ENCODE peak calls at places on chromosomes 16 and 17, in nine cellular contexts. One of them, this sample, is unnamed.

GRCh38 chr16:87823146-87823929 is 46.0 kb downstream of the SLC7A5 start:
- DNase-seq in fibroblast of lung: no peak
- DNase-seq in cardiac muscle cell: no peak
- DNase-seq in GM23338: no peak
- DNase-seq in colonic mucosa: no peak
- DNase-seq in AG04450: no peak
- DNase-seq in A549: no peak
- DNase-seq in tibial artery: no peak
- DNase-seq in foreskin fibroblast: no peak
- DNase-seq in this sample: no peak

GRCh38 chr17:2084129-2084765 is 29.3 kb downstream of the HIC1 start:
- DNase-seq in fibroblast of lung: peak; percentile 84
- DNase-seq in cardiac muscle cell: no peak
- DNase-seq in GM23338: no peak
- DNase-seq in colonic mucosa: peak; percentile 79
- DNase-seq in AG04450: no peak
- DNase-seq in A549: peak; percentile 71
- DNase-seq in tibial artery: peak; percentile 80
- DNase-seq in foreskin fibroblast: peak; percentile 93
- DNase-seq in this sample: no peak

GRCh38 chr17:83119987-83120864 is 40.8 kb downstream of the METRNL start:
- DNase-seq in fibroblast of lung: no peak
- DNase-seq in cardiac muscle cell: no peak
- DNase-seq in GM23338: peak; percentile 63
- DNase-seq in colonic mucosa: no peak
- DNase-seq in AG04450: no peak
- DNase-seq in A549: peak; percentile 42
- DNase-seq in tibial artery: no peak
- DNase-seq in foreskin fibroblast: peak; percentile 15
- DNase-seq in this sample: no peak

GRCh38 chr16:29893553-29893952 is 5.8 kb downstream of the SEZ6L2 start:
- DNase-seq in fibroblast of lung: no peak
- DNase-seq in cardiac muscle cell: no peak
- DNase-seq in GM23338: no peak
- DNase-seq in colonic mucosa: no peak
- DNase-seq in AG04450: no peak
- DNase-seq in A549: no peak
- DNase-seq in tibial artery: no peak
- DNase-seq in foreskin fibroblast: no peak
- DNase-seq in this sample: no peak

GRCh38 chr16:2973081-2973480 is 3.9 kb downstream of the PAQR4 start:
- DNase-seq in fibroblast of lung: no peak
- DNase-seq in cardiac muscle cell: no peak
- DNase-seq in GM23338: no peak
- DNase-seq in colonic mucosa: no peak
- DNase-seq in AG04450: no peak
- DNase-seq in A549: no peak
- DNase-seq in tibial artery: no peak
- DNase-seq in foreskin fibroblast: no peak
- DNase-seq in this sample: no peak

GRCh38 chr17:50514936-50515702 is 6.9 kb downstream of the MYCBPAP start:
- DNase-seq in fibroblast of lung: no peak
- DNase-seq in cardiac muscle cell: no peak
- DNase-seq in GM23338: peak; percentile 47
- DNase-seq in colonic mucosa: no peak
- DNase-seq in AG04450: no peak
- DNase-seq in A549: no peak
- DNase-seq in tibial artery: peak; percentile 57
- DNase-seq in foreskin fibroblast: peak; percentile 71
- DNase-seq in this sample: no peak

GRCh38 chr17:57130708-57131461 is 45.8 kb downstream of the AKAP1 start:
- DNase-seq in fibroblast of lung: peak; percentile 79
- DNase-seq in cardiac muscle cell: peak; percentile 83
- DNase-seq in GM23338: peak; percentile 90
- DNase-seq in colonic mucosa: peak; percentile 90
- DNase-seq in AG04450: peak; percentile 46
- DNase-seq in A549: peak; percentile 82
- DNase-seq in tibial artery: peak; percentile 90
- DNase-seq in foreskin fibroblast: peak; percentile 89
- DNase-seq in this sample: peak; percentile 46

GRCh38 chr17:52235416-52235960 is 77.0 kb upstream of the CA10 start:
- DNase-seq in fibroblast of lung: no peak
- DNase-seq in cardiac muscle cell: no peak
- DNase-seq in GM23338: no peak
- DNase-seq in colonic mucosa: no peak
- DNase-seq in AG04450: no peak
- DNase-seq in A549: no peak
- DNase-seq in tibial artery: no peak
- DNase-seq in foreskin fibroblast: peak; percentile 6
- DNase-seq in this sample: no peak

GRCh38 chr17:42457107-42457787 is 1.4 kb upstream of the ATP6V0A1 start:
- DNase-seq in fibroblast of lung: no peak
- DNase-seq in cardiac muscle cell: no peak
- DNase-seq in GM23338: no peak
- DNase-seq in colonic mucosa: no peak
- DNase-seq in AG04450: no peak
- DNase-seq in A549: no peak
- DNase-seq in tibial artery: no peak
- DNase-seq in foreskin fibroblast: no peak
- DNase-seq in this sample: peak; percentile 15

GRCh38 chr17:48873696-48874443 is 18.7 kb upstream of the ATP5MC1 start:
- DNase-seq in fibroblast of lung: no peak
- DNase-seq in cardiac muscle cell: no peak
- DNase-seq in GM23338: no peak
- DNase-seq in colonic mucosa: no peak
- DNase-seq in AG04450: no peak
- DNase-seq in A549: no peak
- DNase-seq in tibial artery: no peak
- DNase-seq in foreskin fibroblast: no peak
- DNase-seq in this sample: no peak

DNA sequence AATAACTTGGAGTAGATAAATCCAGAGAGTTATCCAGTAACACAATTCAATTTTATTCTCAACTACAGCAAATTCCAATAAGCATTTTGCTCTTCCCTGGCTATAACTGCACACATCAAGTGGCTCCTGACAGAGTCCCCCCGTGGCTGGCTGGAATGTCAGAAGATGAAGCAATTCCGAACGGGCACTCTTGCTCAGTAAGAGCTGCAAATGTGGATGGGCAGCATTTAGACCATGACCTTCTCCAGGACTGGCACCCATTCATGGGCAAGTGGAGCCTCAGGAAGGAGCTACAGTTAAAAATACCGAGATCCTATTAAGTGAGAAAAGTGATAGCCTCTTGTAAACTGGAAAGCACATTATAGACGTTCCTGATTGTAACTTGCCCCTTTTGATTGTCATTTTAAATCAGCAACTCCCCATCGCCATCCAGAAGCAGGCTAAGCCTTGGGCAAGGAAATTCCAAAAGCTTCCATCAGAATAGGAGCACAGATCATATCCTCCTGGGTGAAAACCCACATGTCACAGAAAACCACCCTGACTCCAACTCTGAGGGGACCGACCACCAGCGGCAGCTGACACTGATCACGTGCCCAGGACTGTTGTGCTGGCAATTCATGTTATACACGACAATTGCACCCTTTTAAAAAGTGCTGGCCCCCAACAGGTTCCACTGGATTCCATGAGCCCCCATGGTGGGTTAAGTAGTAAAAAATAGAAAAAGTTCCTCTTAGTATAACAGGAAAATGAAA is 7.1 kb downstream of the UBE2O start:
- DNase-seq in fibroblast of lung: no peak
- DNase-seq in cardiac muscle cell: no peak
- DNase-seq in GM23338: no peak
- DNase-seq in colonic mucosa: no peak
- DNase-seq in AG04450: no peak
- DNase-seq in A549: no peak
- DNase-seq in tibial artery: no peak
- DNase-seq in foreskin fibroblast: no peak
- DNase-seq in this sample: no peak
- H3K4me3 ChIP-seq in fibroblast of lung: no peak overlapping the region
- H3K4me3 ChIP-seq in cardiac muscle cell: no peak overlapping the region
- H3K4me3 ChIP-seq in GM23338: peak overlapping the region; percentile 16
- H3K4me3 ChIP-seq in colonic mucosa: no peak overlapping the region
- H3K4me3 ChIP-seq in AG04450: peak overlapping the region; percentile 32
- H3K4me3 ChIP-seq in A549: peak overlapping the region; percentile 29
- H3K4me3 ChIP-seq in tibial artery: no peak overlapping the region
- H3K4me3 ChIP-seq in foreskin fibroblast: no peak overlapping the region
- H3K4me3 ChIP-seq in this sample: peak overlapping the region; percentile 27

DNA sequence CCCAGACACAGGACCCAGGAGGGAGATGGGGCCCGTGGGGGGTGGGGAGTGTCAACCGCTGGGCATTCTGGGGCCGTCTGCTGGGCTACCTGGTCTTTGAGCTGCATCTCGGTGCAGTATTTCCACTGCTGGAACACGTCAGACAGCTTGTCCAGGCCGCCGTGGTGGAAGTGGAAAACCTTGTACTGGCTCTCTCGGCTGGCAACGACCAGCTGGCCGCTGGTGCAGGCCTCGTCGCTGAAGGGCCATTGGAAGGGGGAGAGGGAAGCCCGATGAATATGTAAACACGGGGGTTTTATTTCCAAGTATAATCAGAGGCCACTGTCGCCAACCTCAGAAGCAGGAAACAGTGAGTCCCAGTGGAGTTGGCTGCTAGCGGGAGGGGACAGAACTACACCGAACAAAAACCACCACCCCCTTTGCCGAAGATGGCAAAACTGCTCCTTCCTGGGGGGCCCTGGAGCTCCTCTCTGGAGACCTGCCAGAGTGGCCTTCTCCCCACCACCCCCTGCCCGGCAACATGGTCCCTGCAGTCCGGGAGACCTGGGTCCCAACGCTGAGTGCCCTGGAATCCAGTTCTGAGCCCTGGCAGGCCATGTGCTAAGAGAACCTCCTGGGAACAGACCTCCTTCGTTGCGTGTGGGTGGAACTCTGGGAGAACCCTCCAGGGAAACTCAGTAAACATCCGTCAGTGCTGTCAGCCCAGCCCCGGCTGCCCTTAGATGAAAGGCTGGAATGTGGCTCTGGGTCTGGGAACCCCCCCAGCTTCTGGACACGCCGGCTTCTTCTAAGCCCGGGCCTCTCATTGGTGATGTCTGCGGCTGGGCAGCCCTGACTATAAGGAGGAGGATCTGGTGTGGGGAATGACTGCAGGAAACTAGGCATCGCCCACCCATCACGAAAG is 84.1 kb downstream of the TBC1D16 start:
- DNase-seq in fibroblast of lung: peak; percentile 86
- DNase-seq in cardiac muscle cell: peak; percentile 66
- DNase-seq in GM23338: no peak
- DNase-seq in colonic mucosa: no peak
- DNase-seq in AG04450: peak; percentile 61
- DNase-seq in A549: no peak
- DNase-seq in tibial artery: no peak
- DNase-seq in foreskin fibroblast: peak; percentile 79
- DNase-seq in this sample: no peak
- TF ChIP-seq CTCF in fibroblast of lung: no peak
- TF ChIP-seq CTCF in cardiac muscle cell: no peak
- TF ChIP-seq CTCF in GM23338: no peak
- TF ChIP-seq CTCF in colonic mucosa: no peak
- TF ChIP-seq CTCF in AG04450: no peak
- TF ChIP-seq CTCF in A549: no peak
- TF ChIP-seq CTCF in tibial artery: peak; percentile 14
- TF ChIP-seq CTCF in foreskin fibroblast: no peak
- TF ChIP-seq CTCF in this sample: no peak

DNA sequence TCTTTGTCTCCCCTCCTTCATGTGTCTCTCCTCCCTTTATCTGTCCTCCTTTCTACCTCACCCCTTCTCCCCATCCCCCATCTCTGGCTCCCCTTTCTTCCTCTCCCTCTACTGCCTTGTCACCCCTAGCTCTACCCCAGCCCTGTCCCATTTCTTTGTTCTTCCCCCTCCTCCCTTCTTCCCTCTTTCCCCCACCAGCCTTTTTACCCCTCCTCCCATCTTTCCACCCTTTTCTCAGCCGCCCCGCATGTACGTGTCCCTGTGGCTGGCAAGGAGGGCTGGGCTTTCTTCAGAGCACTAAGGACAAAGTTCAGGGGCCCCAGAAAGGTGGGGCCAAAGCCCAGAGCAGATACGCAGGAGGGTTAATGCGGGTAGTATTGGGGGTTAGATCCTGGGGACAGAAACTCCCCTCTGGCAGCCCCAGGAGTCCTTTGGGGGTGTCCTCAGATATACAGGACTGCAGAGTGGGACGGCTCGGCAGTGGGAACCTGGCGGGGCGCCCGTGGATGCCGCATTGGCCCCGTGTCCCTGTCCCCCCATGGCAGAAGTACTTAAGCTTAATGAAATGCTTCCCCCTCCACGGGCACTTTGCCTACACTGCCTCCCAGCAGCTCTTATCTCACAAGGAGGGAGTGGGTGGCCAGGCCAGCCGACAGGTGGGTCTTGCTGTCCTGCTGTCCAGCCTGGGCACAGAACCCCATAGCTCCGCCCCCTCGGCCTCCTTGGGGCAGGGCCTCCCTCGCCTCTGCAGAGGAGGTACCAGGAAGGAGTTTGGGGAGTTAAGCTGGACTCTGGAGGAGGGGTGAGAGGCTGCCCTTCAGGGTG is 8.3 kb downstream of the THRA start:
- DNase-seq in fibroblast of lung: no peak
- DNase-seq in cardiac muscle cell: no peak
- DNase-seq in GM23338: peak; percentile 51
- DNase-seq in colonic mucosa: peak; percentile 94
- DNase-seq in AG04450: no peak
- DNase-seq in A549: peak; percentile 84
- DNase-seq in tibial artery: peak; percentile 81
- DNase-seq in foreskin fibroblast: no peak
- DNase-seq in this sample: no peak
- H3K4me3 ChIP-seq in fibroblast of lung: no peak overlapping the region
- H3K4me3 ChIP-seq in cardiac muscle cell: no peak overlapping the region
- H3K4me3 ChIP-seq in GM23338: peak overlapping the region; percentile 39
- H3K4me3 ChIP-seq in colonic mucosa: peak overlapping the region; percentile 12
- H3K4me3 ChIP-seq in AG04450: no peak overlapping the region
- H3K4me3 ChIP-seq in A549: peak overlapping the region; percentile 30
- H3K4me3 ChIP-seq in tibial artery: peak overlapping the region; percentile 40
- H3K4me3 ChIP-seq in foreskin fibroblast: no peak overlapping the region
- H3K4me3 ChIP-seq in this sample: peak overlapping the region; percentile 16

GRCh38 chr16:67927131-67927941 is 4.3 kb downstream of the CTRL start:
- DNase-seq in fibroblast of lung: no peak
- DNase-seq in cardiac muscle cell: no peak
- DNase-seq in GM23338: no peak
- DNase-seq in colonic mucosa: no peak
- DNase-seq in AG04450: no peak
- DNase-seq in A549: no peak
- DNase-seq in tibial artery: no peak
- DNase-seq in foreskin fibroblast: no peak
- DNase-seq in this sample: no peak

GRCh38 chr16:67924140-67924906 is 7.3 kb downstream of the CTRL start:
- DNase-seq in fibroblast of lung: no peak
- DNase-seq in cardiac muscle cell: no peak
- DNase-seq in GM23338: no peak
- DNase-seq in colonic mucosa: no peak
- DNase-seq in AG04450: no peak
- DNase-seq in A549: no peak
- DNase-seq in tibial artery: no peak
- DNase-seq in foreskin fibroblast: no peak
- DNase-seq in this sample: no peak

GRCh38 chr16:67928147-67928546 is 3.5 kb downstream of the CTRL start:
- DNase-seq in fibroblast of lung: no peak
- DNase-seq in cardiac muscle cell: no peak
- DNase-seq in GM23338: no peak
- DNase-seq in colonic mucosa: no peak
- DNase-seq in AG04450: no peak
- DNase-seq in A549: no peak
- DNase-seq in tibial artery: no peak
- DNase-seq in foreskin fibroblast: no peak
- DNase-seq in this sample: no peak

GRCh38 chr16:67928561-67929364 is 2.9 kb downstream of the CTRL start:
- DNase-seq in fibroblast of lung: peak; percentile 58
- DNase-seq in cardiac muscle cell: peak; percentile 70
- DNase-seq in GM23338: peak; percentile 89
- DNase-seq in colonic mucosa: peak; percentile 84
- DNase-seq in AG04450: no peak
- DNase-seq in A549: peak; percentile 66
- DNase-seq in tibial artery: peak; percentile 69
- DNase-seq in foreskin fibroblast: peak; percentile 80
- DNase-seq in this sample: no peak

GRCh38 chr16:67926181-67926742 is 5.4 kb downstream of the CTRL start:
- DNase-seq in fibroblast of lung: no peak
- DNase-seq in cardiac muscle cell: no peak
- DNase-seq in GM23338: peak; percentile 74
- DNase-seq in colonic mucosa: no peak
- DNase-seq in AG04450: no peak
- DNase-seq in A549: no peak
- DNase-seq in tibial artery: peak; percentile 69
- DNase-seq in foreskin fibroblast: peak; percentile 55
- DNase-seq in this sample: peak; percentile 96
- TF ChIP-seq CTCF in fibroblast of lung: no peak
- TF ChIP-seq CTCF in cardiac muscle cell: no peak
- TF ChIP-seq CTCF in GM23338: peak; percentile 22
- TF ChIP-seq CTCF in colonic mucosa: no peak
- TF ChIP-seq CTCF in AG04450: peak; percentile 7
- TF ChIP-seq CTCF in A549: no peak
- TF ChIP-seq CTCF in tibial artery: peak; percentile 47
- TF ChIP-seq CTCF in foreskin fibroblast: no peak
- TF ChIP-seq CTCF in this sample: peak; percentile 0

This sample was measured in LNCaP clone FGC.